ENCODE peak calls at places on chromosomes 16 and 17, in ten cellular contexts. One of them, this sample, is unnamed.

GRCh38 chr16:46796764-46797269 is 34.2 kb downstream of the C16orf87 start:
- DNase-seq in stimulated activated naive B cell treated with anti-CD40 and anti-IgM and Interleukin-4, amounts not matched to agents 10 μg/mL and 1 μg/mL and 100 μg/mL, for 72 hours: no peak
- DNase-seq in activated T-cell treated with anti-CD3 and anti-CD28 coated beads for 1 hour: no peak
- DNase-seq in effector CD4-positive, alpha-beta T cell: no peak
- DNase-seq in amygdala: no peak
- DNase-seq in SK-N-DZ: no peak
- DNase-seq in NCI-H146: no peak
- DNase-seq in AG08396: no peak
- DNase-seq in stimulated activated CD4-positive, alpha-beta T cell treated with anti-CD3 and anti-CD28 coated beads, Interleukin-2, amount 100 ng/mL, for 48 hours: no peak
- DNase-seq in GM20000: no peak
- DNase-seq in this sample: no peak

GRCh38 chr17:15398291-15398690 is 56.9 kb upstream of the TEKT3 start:
- DNase-seq in AG08396: no peak
- DNase-seq in activated T-cell treated with anti-CD3 and anti-CD28 coated beads for 1 hour: no peak
- DNase-seq in stimulated activated CD4-positive, alpha-beta T cell treated with anti-CD3 and anti-CD28 coated beads, Interleukin-2, amount 100 ng/mL, for 48 hours: no peak
- DNase-seq in NCI-H146: no peak
- DNase-seq in GM20000: no peak
- DNase-seq in SK-N-DZ: peak
- DNase-seq in amygdala: no peak
- DNase-seq in stimulated activated naive B cell treated with anti-CD40 and anti-IgM and Interleukin-4, amounts not matched to agents 10 μg/mL and 1 μg/mL and 100 μg/mL, for 72 hours: no peak
- DNase-seq in effector CD4-positive, alpha-beta T cell: no peak
- DNase-seq in this sample: no peak

GRCh38 chr17:83192161-83192788 is 112.9 kb downstream of the METRNL start:
- DNase-seq in stimulated activated naive B cell treated with anti-CD40 and anti-IgM and Interleukin-4, amounts not matched to agents 10 μg/mL and 1 μg/mL and 100 μg/mL, for 72 hours: peak
- DNase-seq in SK-N-DZ: no peak
- DNase-seq in NCI-H146: no peak
- DNase-seq in AG08396: peak
- DNase-seq in stimulated activated CD4-positive, alpha-beta T cell treated with anti-CD3 and anti-CD28 coated beads, Interleukin-2, amount 100 ng/mL, for 48 hours: no peak
- DNase-seq in amygdala: no peak
- DNase-seq in effector CD4-positive, alpha-beta T cell: no peak
- DNase-seq in activated T-cell treated with anti-CD3 and anti-CD28 coated beads for 1 hour: no peak
- DNase-seq in GM20000: no peak
- DNase-seq in this sample: peak

GRCh38 chr16:75460441-75460840 is 4.0 kb downstream of the TMEM170A start:
- DNase-seq in stimulated activated CD4-positive, alpha-beta T cell treated with anti-CD3 and anti-CD28 coated beads, Interleukin-2, amount 100 ng/mL, for 48 hours: no peak
- DNase-seq in NCI-H146: no peak
- DNase-seq in amygdala: no peak
- DNase-seq in effector CD4-positive, alpha-beta T cell: no peak
- DNase-seq in activated T-cell treated with anti-CD3 and anti-CD28 coated beads for 1 hour: no peak
- DNase-seq in SK-N-DZ: no peak
- DNase-seq in AG08396: no peak
- DNase-seq in GM20000: no peak
- DNase-seq in stimulated activated naive B cell treated with anti-CD40 and anti-IgM and Interleukin-4, amounts not matched to agents 10 μg/mL and 1 μg/mL and 100 μg/mL, for 72 hours: no peak
- DNase-seq in this sample: no peak

GRCh38 chr17:75574404-75575093 is 13.1 kb upstream of the MYO15B start:
- DNase-seq in AG08396: no peak
- DNase-seq in amygdala: no peak
- DNase-seq in SK-N-DZ: no peak
- DNase-seq in GM20000: no peak
- DNase-seq in activated T-cell treated with anti-CD3 and anti-CD28 coated beads for 1 hour: no peak
- DNase-seq in stimulated activated CD4-positive, alpha-beta T cell treated with anti-CD3 and anti-CD28 coated beads, Interleukin-2, amount 100 ng/mL, for 48 hours: no peak
- DNase-seq in stimulated activated naive B cell treated with anti-CD40 and anti-IgM and Interleukin-4, amounts not matched to agents 10 μg/mL and 1 μg/mL and 100 μg/mL, for 72 hours: no peak
- DNase-seq in NCI-H146: no peak
- DNase-seq in effector CD4-positive, alpha-beta T cell: no peak
- DNase-seq in this sample: no peak

GRCh38 chr17:6231886-6232767 is 161.9 kb downstream of the WSCD1 start:
- DNase-seq in activated T-cell treated with anti-CD3 and anti-CD28 coated beads for 1 hour: no peak
- DNase-seq in NCI-H146: no peak
- DNase-seq in GM20000: no peak
- DNase-seq in SK-N-DZ: no peak
- DNase-seq in amygdala: no peak
- DNase-seq in AG08396: peak
- DNase-seq in stimulated activated naive B cell treated with anti-CD40 and anti-IgM and Interleukin-4, amounts not matched to agents 10 μg/mL and 1 μg/mL and 100 μg/mL, for 72 hours: no peak
- DNase-seq in effector CD4-positive, alpha-beta T cell: no peak
- DNase-seq in stimulated activated CD4-positive, alpha-beta T cell treated with anti-CD3 and anti-CD28 coated beads, Interleukin-2, amount 100 ng/mL, for 48 hours: no peak
- DNase-seq in this sample: no peak

GRCh38 chr17:57966246-57966645 is 11.0 kb upstream of the CUEDC1 start:
- DNase-seq in stimulated activated CD4-positive, alpha-beta T cell treated with anti-CD3 and anti-CD28 coated beads, Interleukin-2, amount 100 ng/mL, for 48 hours: no peak
- DNase-seq in AG08396: no peak
- DNase-seq in NCI-H146: no peak
- DNase-seq in SK-N-DZ: no peak
- DNase-seq in stimulated activated naive B cell treated with anti-CD40 and anti-IgM and Interleukin-4, amounts not matched to agents 10 μg/mL and 1 μg/mL and 100 μg/mL, for 72 hours: no peak
- DNase-seq in amygdala: no peak
- DNase-seq in effector CD4-positive, alpha-beta T cell: no peak
- DNase-seq in GM20000: no peak
- DNase-seq in activated T-cell treated with anti-CD3 and anti-CD28 coated beads for 1 hour: no peak
- DNase-seq in this sample: no peak

GRCh38 chr16:76222087-76222486 is 55.1 kb upstream of the CNTNAP4 start:
- DNase-seq in stimulated activated CD4-positive, alpha-beta T cell treated with anti-CD3 and anti-CD28 coated beads, Interleukin-2, amount 100 ng/mL, for 48 hours: no peak
- DNase-seq in AG08396: no peak
- DNase-seq in amygdala: no peak
- DNase-seq in GM20000: no peak
- DNase-seq in activated T-cell treated with anti-CD3 and anti-CD28 coated beads for 1 hour: no peak
- DNase-seq in effector CD4-positive, alpha-beta T cell: no peak
- DNase-seq in stimulated activated naive B cell treated with anti-CD40 and anti-IgM and Interleukin-4, amounts not matched to agents 10 μg/mL and 1 μg/mL and 100 μg/mL, for 72 hours: no peak
- DNase-seq in SK-N-DZ: peak
- DNase-seq in NCI-H146: peak
- DNase-seq in this sample: no peak

GRCh38 chr16:23213831-23214230 is 31.3 kb downstream of the SCNN1G start:
- DNase-seq in amygdala: no peak
- DNase-seq in stimulated activated naive B cell treated with anti-CD40 and anti-IgM and Interleukin-4, amounts not matched to agents 10 μg/mL and 1 μg/mL and 100 μg/mL, for 72 hours: no peak
- DNase-seq in stimulated activated CD4-positive, alpha-beta T cell treated with anti-CD3 and anti-CD28 coated beads, Interleukin-2, amount 100 ng/mL, for 48 hours: no peak
- DNase-seq in SK-N-DZ: no peak
- DNase-seq in NCI-H146: no peak
- DNase-seq in AG08396: no peak
- DNase-seq in activated T-cell treated with anti-CD3 and anti-CD28 coated beads for 1 hour: no peak
- DNase-seq in GM20000: no peak
- DNase-seq in effector CD4-positive, alpha-beta T cell: no peak
- DNase-seq in this sample: no peak

GRCh38 chr16:70493863-70494770 is 29.2 kb downstream of the COG4 start:
- DNase-seq in stimulated activated CD4-positive, alpha-beta T cell treated with anti-CD3 and anti-CD28 coated beads, Interleukin-2, amount 100 ng/mL, for 48 hours: no peak
- DNase-seq in effector CD4-positive, alpha-beta T cell: no peak
- DNase-seq in activated T-cell treated with anti-CD3 and anti-CD28 coated beads for 1 hour: no peak
- DNase-seq in SK-N-DZ: no peak
- DNase-seq in GM20000: no peak
- DNase-seq in AG08396: no peak
- DNase-seq in amygdala: no peak
- DNase-seq in stimulated activated naive B cell treated with anti-CD40 and anti-IgM and Interleukin-4, amounts not matched to agents 10 μg/mL and 1 μg/mL and 100 μg/mL, for 72 hours: no peak
- DNase-seq in NCI-H146: no peak
- DNase-seq in this sample: no peak

GRCh38 chr17:1384881-1385280 is 15.1 kb downstream of the YWHAE start:
- DNase-seq in amygdala: no peak
- DNase-seq in effector CD4-positive, alpha-beta T cell: no peak
- DNase-seq in GM20000: no peak
- DNase-seq in stimulated activated CD4-positive, alpha-beta T cell treated with anti-CD3 and anti-CD28 coated beads, Interleukin-2, amount 100 ng/mL, for 48 hours: no peak
- DNase-seq in SK-N-DZ: no peak
- DNase-seq in stimulated activated naive B cell treated with anti-CD40 and anti-IgM and Interleukin-4, amounts not matched to agents 10 μg/mL and 1 μg/mL and 100 μg/mL, for 72 hours: no peak
- DNase-seq in NCI-H146: no peak
- DNase-seq in activated T-cell treated with anti-CD3 and anti-CD28 coated beads for 1 hour: no peak
- DNase-seq in AG08396: no peak
- DNase-seq in this sample: no peak

GRCh38 chr17:79838541-79839274 is 532 bp downstream of the CBX4 start:
- DNase-seq in stimulated activated CD4-positive, alpha-beta T cell treated with anti-CD3 and anti-CD28 coated beads, Interleukin-2, amount 100 ng/mL, for 48 hours: peak
- DNase-seq in effector CD4-positive, alpha-beta T cell: no peak
- DNase-seq in stimulated activated naive B cell treated with anti-CD40 and anti-IgM and Interleukin-4, amounts not matched to agents 10 μg/mL and 1 μg/mL and 100 μg/mL, for 72 hours: peak
- DNase-seq in GM20000: peak
- DNase-seq in NCI-H146: peak
- DNase-seq in activated T-cell treated with anti-CD3 and anti-CD28 coated beads for 1 hour: peak
- DNase-seq in SK-N-DZ: peak
- DNase-seq in AG08396: peak
- DNase-seq in amygdala: peak
- DNase-seq in this sample: no peak